ENCODE peak calls at places on chromosomes 16 and 17, in ten cellular contexts. V is globus pallidus; B is A549; X is central memory CD4-positive, alpha-beta T cell; L is GM13976; H is kidney glomerular epithelial cell; E is OCI-M1; Y is stomach; U is CD4-positive, alpha-beta T cell; Q is WTC11. C is an unnamed sample.

GRCh38 chr17:80743181-80743771 is 198.6 kb downstream of the RPTOR start:
- DNase-seq in V (no peak), B (no peak), X (peak; percentile 34), L (no peak), H (peak; percentile 12), E (no peak), Y (no peak), U (peak; percentile 71), Q (no peak), C (no peak)

GRCh38 chr16:1152651-1153259 is at the start of gene CACNA1H:
- DNase-seq in V (no peak), B (no peak), X (peak; percentile 54), L (peak; percentile 71), H (no peak), E (no peak), Y (no peak), U (peak; percentile 70), Q (peak; percentile 63), C (peak; percentile 23)

GRCh38 chr17:82570282-82570681 is 50.8 kb downstream of the FOXK2 start:
- DNase-seq in V (no peak), B (no peak), X (no peak), L (no peak), H (no peak), E (no peak), Y (no peak), U (no peak), Q (no peak), C (no peak)

GRCh38 chr16:19348578-19349315 is 63.2 kb downstream of the CLEC19A start:
- DNase-seq in V (no peak), B (no peak), X (no peak), L (no peak), H (no peak), E (no peak), Y (peak; percentile 35), U (no peak), Q (peak; percentile 58), C (no peak)

GRCh38 chr17:2815781-2816185 is 19.5 kb downstream of the RAP1GAP2 start:
- DNase-seq in V (no peak), B (no peak), X (no peak), L (no peak), H (no peak), E (no peak), Y (peak; percentile 44), U (no peak), Q (no peak), C (no peak)

GRCh38 chr17:28391401-28391800 is 14.6 kb downstream of the SLC46A1 start:
- DNase-seq in V (no peak), B (no peak), X (no peak), L (no peak), H (no peak), E (no peak), Y (no peak), U (no peak), Q (no peak), C (no peak)

GRCh38 chr16:50011707-50012106 is 13.3 kb upstream of the CNEP1R1 start:
- DNase-seq in V (no peak), B (no peak), X (no peak), L (no peak), H (no peak), E (no peak), Y (no peak), U (no peak), Q (no peak), C (no peak)

GRCh38 chr16:23678430-23679273 is at the start of gene PLK1:
- DNase-seq in V (peak; percentile 40), B (peak; percentile 88), X (peak; percentile 66), L (peak; percentile 96), H (peak; percentile 71), E (peak; percentile 93), Y (peak; percentile 79), U (peak; percentile 72), Q (peak; percentile 89), C (peak; percentile 80)

GRCh38 chr16:11303405-11304138 is 22.4 kb upstream of the PRM1 start:
- DNase-seq in V (no peak), B (no peak), X (no peak), L (no peak), H (no peak), E (no peak), Y (peak; percentile 85), U (no peak), Q (no peak), C (peak; percentile 47)

GRCh38 chr16:31870809-31871208 is 2.8 kb upstream of the ZNF267 start:
- DNase-seq in V (no peak), B (no peak), X (no peak), L (no peak), H (no peak), E (no peak), Y (no peak), U (no peak), Q (no peak), C (no peak)

GRCh38 chr17:6120351-6120750 is 50.2 kb downstream of the WSCD1 start:
- DNase-seq in V (no peak), B (no peak), X (no peak), L (no peak), H (no peak), E (no peak), Y (no peak), U (no peak), Q (no peak), C (no peak)

GRCh38 chr16:56682703-56683397 is 580 bp downstream of the MT1X start:
- DNase-seq in V (no peak), B (no peak), X (no peak), L (no peak), H (no peak), E (no peak), Y (no peak), U (no peak), Q (no peak), C (no peak)

GRCh38 chr17:27496005-27496404 is 39.8 kb downstream of the KSR1 start:
- DNase-seq in V (no peak), B (no peak), X (no peak), L (peak; percentile 58), H (no peak), E (no peak), Y (no peak), U (no peak), Q (no peak), C (no peak)

GRCh38 chr16:84511180-84511800 is 6.8 kb upstream of the MEAK7 start:
- DNase-seq in V (peak; percentile 78), B (peak; percentile 85), X (peak; percentile 79), L (peak; percentile 70), H (peak; percentile 77), E (peak; percentile 81), Y (peak; percentile 90), U (peak; percentile 87), Q (peak; percentile 83), C (peak; percentile 46)

C was measured in NCI-H460.